ENCODE peak calls at places on chromosomes 13 and 19, in six cellular contexts. L, P, T, O, S and Q are unnamed samples.

GRCh38 chr19:23913931-23914330 is 755 bp upstream of the ZNF726 start:
- DNase-seq in L (no peak), P (no peak), T (no peak), O (no peak), S (no peak), Q (no peak)

GRCh38 chr13:33611016-33611805 is 206.7 kb upstream of the RFC3 start:
- DNase-seq in L (no peak), P (no peak), T (peak; percentile 63), O (no peak), S (peak; percentile 68), Q (peak; percentile 72)

GRCh38 chr19:32945260-32945659 is 26.5 kb downstream of the CEP89 start:
- DNase-seq in L (no peak), P (no peak), T (no peak), O (no peak), S (no peak), Q (no peak)

GRCh38 chr13:97212540-97213146 is 9.5 kb upstream of the MBNL2 start:
- DNase-seq in L (no peak), P (peak; percentile 34), T (peak; percentile 54), O (no peak), S (no peak), Q (no peak)

GRCh38 chr19:4010808-4011110 is 3.2 kb downstream of the PIAS4 start:
- DNase-seq in L (no peak), P (no peak), T (no peak), O (no peak), S (no peak), Q (no peak)

GRCh38 chr13:54836273-54836672 is 1807.7 kb downstream of the OLFM4 start:
- DNase-seq in L (no peak), P (no peak), T (no peak), O (no peak), S (no peak), Q (no peak)

GRCh38 chr19:35266904-35267817 is 1.6 kb upstream of the USF2 start:
- DNase-seq in L (peak; percentile 51), P (peak; percentile 39), T (peak; percentile 59), O (no peak), S (peak; percentile 71), Q (peak; percentile 54)

GRCh38 chr19:18519962-18520847 is 1.7 kb downstream of the ELL start:
- DNase-seq in L (peak; percentile 80), P (peak; percentile 69), T (peak; percentile 88), O (peak; percentile 78), S (peak; percentile 75), Q (peak; percentile 84)

GRCh38 chr13:24274452-24274971 is 34.9 kb upstream of the C1QTNF9 start:
- DNase-seq in L (no peak), P (no peak), T (no peak), O (no peak), S (peak; percentile 33), Q (no peak)

GRCh38 chr19:27774827-27775226 is 1438.1 kb downstream of the UQCRFS1 start:
- DNase-seq in L (peak; percentile 36), P (peak; percentile 67), T (no peak), O (no peak), S (peak; percentile 19), Q (no peak)

GRCh38 chr19:56333506-56333905 is 18.9 kb upstream of the ZSCAN5A start:
- DNase-seq in L (no peak), P (peak; percentile 47), T (peak; percentile 48), O (no peak), S (peak; percentile 58), Q (peak; percentile 21)

GRCh38 chr19:38516802-38517201 is 83.3 kb downstream of the RYR1 start:
- DNase-seq in L (no peak), P (no peak), T (no peak), O (no peak), S (no peak), Q (no peak)

GRCh38 chr13:32178763-32179162 is 136.4 kb downstream of the ZAR1L start:
- DNase-seq in L (no peak), P (no peak), T (no peak), O (no peak), S (no peak), Q (no peak)

GRCh38 chr19:38670921-38671398 is 23.5 kb downstream of the ACTN4 start:
- DNase-seq in L (no peak), P (no peak), T (no peak), O (no peak), S (no peak), Q (no peak)

GRCh38 chr19:18803550-18804138 is 12.5 kb upstream of the COMP start:
- DNase-seq in L (no peak), P (no peak), T (no peak), O (no peak), S (no peak), Q (no peak)

GRCh38 chr13:40508112-40508511 is 158.3 kb downstream of the FOXO1 start:
- DNase-seq in L (no peak), P (no peak), T (no peak), O (no peak), S (no peak), Q (no peak)

GRCh38 chr13:87712012-87712411 is 40.8 kb downstream of the SLITRK5 start:
- DNase-seq in L (no peak), P (no peak), T (no peak), O (no peak), S (no peak), Q (no peak)

GRCh38 chr13:40145139-40145538 is 489.7 kb downstream of the COG6 start:
- DNase-seq in L (no peak), P (no peak), T (no peak), O (no peak), S (no peak), Q (no peak)

GRCh38 chr13:33676700-33677048 is 141.3 kb upstream of the RFC3 start:
- DNase-seq in L (no peak), P (peak; percentile 65), T (peak; percentile 84), O (no peak), S (peak; percentile 57), Q (peak; percentile 37)

GRCh38 chr19:47003611-47003935 is 16.1 kb upstream of the NPAS1 start:
- DNase-seq in L (no peak), P (no peak), T (no peak), O (no peak), S (no peak), Q (no peak)

GRCh38 chr13:107518780-107519179 is 696.6 kb downstream of the LIG4 start:
- DNase-seq in L (no peak), P (no peak), T (no peak), O (no peak), S (no peak), Q (no peak)

GRCh38 chr19:51064534-51065220 is at the start of gene KLK13:
- DNase-seq in L (peak; percentile 84), P (no peak), T (peak; percentile 87), O (no peak), S (peak; percentile 30), Q (peak; percentile 24)

GRCh38 chr19:44848036-44848804 is 2.1 kb downstream of the NECTIN2 start:
- DNase-seq in L (peak; percentile 67), P (peak; percentile 31), T (peak; percentile 49), O (no peak), S (peak; percentile 61), Q (peak; percentile 59)

GRCh38 chr13:77563110-77563509 is 27.6 kb downstream of the SCEL start:
- DNase-seq in L (no peak), P (no peak), T (no peak), O (no peak), S (no peak), Q (no peak)

GRCh38 chr19:10921909-10922637 is 6.4 kb downstream of the YIPF2 start:
- DNase-seq in L (no peak), P (no peak), T (no peak), O (no peak), S (peak; percentile 25), Q (no peak)

GRCh38 chr19:35075202-35076025 is 33.9 kb downstream of the HPN start:
- DNase-seq in L (no peak), P (no peak), T (no peak), O (no peak), S (no peak), Q (no peak)

GRCh38 chr13:97977376-97977705 is 23.9 kb downstream of the IPO5 start:
- DNase-seq in L (no peak), P (no peak), T (no peak), O (no peak), S (no peak), Q (no peak)

GRCh38 chr13:111325146-111325890 is 4.9 kb downstream of the TEX29 start:
- DNase-seq in L (peak; percentile 23), P (no peak), T (no peak), O (no peak), S (no peak), Q (no peak)

GRCh38 chr13:111326981-111327642 is 6.7 kb downstream of the TEX29 start:
- DNase-seq in L (peak; percentile 20), P (no peak), T (no peak), O (no peak), S (no peak), Q (no peak)

GRCh38 chr13:111324736-111325135 is 4.3 kb downstream of the TEX29 start:
- DNase-seq in L (no peak), P (no peak), T (no peak), O (no peak), S (no peak), Q (no peak)

GRCh38 chr13:111326621-111326965 is 6.2 kb downstream of the TEX29 start:
- DNase-seq in L (peak; percentile 24), P (no peak), T (no peak), O (no peak), S (no peak), Q (no peak)

GRCh38 chr13:111325941-111326620 is 5.6 kb downstream of the TEX29 start:
- DNase-seq in L (peak; percentile 22), P (no peak), T (no peak), O (no peak), S (no peak), Q (no peak)
- H3K27me3 ChIP-seq in L (no peaks in the 10 kb centered on the region), P (peaks cover 67% of the 10 kb centered on the region), T (no peaks in the 10 kb centered on the region), O (no peaks in the 10 kb centered on the region), S (no peaks in the 10 kb centered on the region), Q (no peaks in the 10 kb centered on the region)

GRCh38 chr19:8494158-8494557 is 8.3 kb downstream of the PRAM1 start:
- DNase-seq in L (no peak), P (no peak), T (no peak), O (no peak), S (no peak), Q (no peak)
- H3K4me1 ChIP-seq in L (no peaks in the 10 kb centered on the region), P (no peaks in the 10 kb centered on the region), T (no peaks in the 10 kb centered on the region), O (no peaks in the 10 kb centered on the region), S (no peaks in the 10 kb centered on the region), Q (peaks cover 11% of the 10 kb centered on the region)

GRCh38 chr19:53537523-53538377 is at the start of gene ZNF331:
- DNase-seq in L (peak; percentile 77), P (peak; percentile 80), T (peak; percentile 83), O (peak; percentile 75), S (peak; percentile 87), Q (peak; percentile 77)
- TF ChIP-seq CTCF in L (peak; percentile 29), P (peak; percentile 3), T (peak; percentile 78), O (no peak), S (peak; percentile 73), Q (peak; percentile 71)

GRCh38 chr19:918152-918437 is 962 bp downstream of the KISS1R start:
- DNase-seq in L (no peak), P (no peak), T (no peak), O (no peak), S (no peak), Q (no peak)

GRCh38 chr19:917323-918151 is at the start of gene KISS1R:
- DNase-seq in L (peak; percentile 89), P (peak; percentile 65), T (peak; percentile 52), O (no peak), S (no peak), Q (no peak)

GRCh38 chr19:918481-919156 is 1.5 kb downstream of the KISS1R start:
- DNase-seq in L (no peak), P (no peak), T (no peak), O (no peak), S (no peak), Q (no peak)

GRCh38 chr19:919157-920050 is 2.3 kb downstream of the KISS1R start:
- DNase-seq in L (no peak), P (no peak), T (no peak), O (no peak), S (no peak), Q (peak; percentile 56)

GRCh38 chr19:920051-920857 is 3.1 kb downstream of the KISS1R start:
- DNase-seq in L (no peak), P (peak; percentile 52), T (peak; percentile 68), O (no peak), S (no peak), Q (no peak)
- H3K27me3 ChIP-seq in L (peaks cover 19% of the 10 kb centered on the region), P (peaks cover 48% of the 10 kb centered on the region), T (peaks cover 22% of the 10 kb centered on the region), O (no peaks in the 10 kb centered on the region), S (peaks cover 42% of the 10 kb centered on the region), Q (peaks cover 30% of the 10 kb centered on the region)